ENCODE peak calls at places on chromosome 19, in five cellular contexts. T is mucosa of descending colon, D is small intestine, W is SK-N-SH, G is foreskin fibroblast. B is an unnamed sample.

GRCh38 chr19:41273076-41273475 is 8.9 kb downstream of the HNRNPUL1 start:
- DNase-seq in T (no peak), D (no peak), W (no peak), G (no peak), B (no peak)

GRCh38 chr19:38204728-38205127 is 19.3 kb downstream of the DPF1 start:
- DNase-seq in T (no peak), D (no peak), W (no peak), G (no peak), B (no peak)

GRCh38 chr19:10625003-10625761 is at the start of gene SLC44A2:
- DNase-seq in T (peak), D (peak), W (peak), G (peak), B (no peak)

GRCh38 chr19:35029737-35030256 is 473 bp upstream of the SCN1B start:
- DNase-seq in T (no peak), D (no peak), W (peak), G (no peak), B (no peak)

GRCh38 chr19:44303976-44304568 is 753 bp downstream of the ZNF235 start:
- DNase-seq in T (no peak), D (peak), W (peak), G (peak), B (peak)

GRCh38 chr19:31232220-31232619 is 117.0 kb downstream of the TSHZ3 start:
- DNase-seq in T (no peak), D (no peak), W (no peak), G (no peak), B (no peak)

GRCh38 chr19:4980087-4980486 is 11.2 kb downstream of the KDM4B start:
- DNase-seq in T (no peak), D (no peak), W (peak), G (no peak), B (no peak)

GRCh38 chr19:50896591-50897190 is 14.5 kb downstream of the KLK4 start:
- DNase-seq in T (no peak), D (no peak), W (no peak), G (peak), B (no peak)

GRCh38 chr19:489418-490196 is 6.7 kb upstream of the MADCAM1 start:
- DNase-seq in T (no peak), D (no peak), W (peak), G (no peak), B (no peak)

GRCh38 chr19:1251503-1252220 is 3.3 kb downstream of the MIDN start:
- DNase-seq in T (peak), D (peak), W (peak), G (no peak), B (no peak)

GRCh38 chr19:5456836-5457200 is 1.6 kb downstream of the ZNRF4 start:
- DNase-seq in T (no peak), D (no peak), W (no peak), G (no peak), B (no peak)

GRCh38 chr19:3506384-3507340 is 551 bp downstream of the FZR1 start:
- DNase-seq in T (peak), D (peak), W (peak), G (no peak), B (no peak)

GRCh38 chr19:51546650-51547396 is 15.4 kb upstream of the SIGLEC6 start:
- DNase-seq in T (no peak), D (no peak), W (no peak), G (no peak), B (no peak)

GRCh38 chr19:14434157-14434501 is 1.0 kb downstream of the PKN1 start:
- DNase-seq in T (peak), D (no peak), W (peak), G (no peak), B (no peak)

GRCh38 chr19:1284293-1284978 is 1.2 kb upstream of the EFNA2 start:
- DNase-seq in T (peak), D (peak), W (no peak), G (no peak), B (no peak)

GRCh38 chr19:56671613-56671994 is at the start of gene ZNF835:
- DNase-seq in T (peak), D (peak), W (peak), G (peak), B (no peak)

GRCh38 chr19:50870417-50871089 is 2.7 kb upstream of the KLK2 start:
- DNase-seq in T (no peak), D (peak), W (peak), G (no peak), B (no peak)

GRCh38 chr19:38173324-38174041 is 50.5 kb downstream of the DPF1 start:
- DNase-seq in T (no peak), D (peak), W (peak), G (no peak), B (peak)

GRCh38 chr19:13097331-13098258 is 5.1 kb downstream of the LYL1 start:
- DNase-seq in T (peak), D (no peak), W (no peak), G (no peak), B (no peak)

GRCh38 chr19:41734156-41734555 is 21.2 kb upstream of the CEACAM6 start:
- DNase-seq in T (no peak), D (no peak), W (no peak), G (no peak), B (no peak)

GRCh38 chr19:30668521-30669155 is 296.5 kb downstream of the ZNF536 start:
- DNase-seq in T (no peak), D (no peak), W (no peak), G (no peak), B (no peak)

GRCh38 chr19:54287456-54287855 is 6.5 kb upstream of the LILRB2 start:
- DNase-seq in T (no peak), D (no peak), W (no peak), G (peak), B (no peak)

GRCh38 chr19:41304706-41305483 is 5.1 kb upstream of the CCDC97 start:
- DNase-seq in T (peak), D (no peak), W (no peak), G (no peak), B (no peak)

GRCh38 chr19:44891016-44891882 is at the start of gene TOMM40:
- DNase-seq in T (no peak), D (peak), W (peak), G (peak), B (no peak)

DNA sequence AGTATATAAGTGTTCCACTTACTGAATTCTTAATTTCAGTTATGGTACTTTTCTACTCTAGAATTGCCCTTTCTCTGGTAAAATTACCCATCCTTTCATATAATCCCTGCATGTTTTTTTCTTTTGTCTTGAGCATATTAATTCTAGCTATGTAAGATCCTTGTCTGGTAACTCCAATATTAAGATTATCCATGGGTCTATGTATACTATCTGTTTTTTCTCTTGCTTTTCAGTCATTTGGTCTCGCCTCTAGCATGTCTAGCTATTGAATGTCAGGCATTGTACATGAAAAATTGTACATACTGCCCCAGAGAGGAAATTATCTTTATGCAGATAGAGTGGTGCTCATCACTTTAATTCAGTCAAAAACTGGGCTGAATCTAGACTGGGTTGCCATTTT is 50.4 kb upstream of the CALM3 start:
- DNase-seq in T (no peak), D (no peak), W (no peak), G (no peak), B (no peak)
- H3K4me3 ChIP-seq in T (no peak), D (no peak), W (no peak), G (no peak), B (no peak)

GRCh38 chr19:15448778-15449619 is 757 bp downstream of the WIZ start:
- DNase-seq in T (no peak), D (no peak), W (peak), G (no peak), B (no peak)
- H3K4me3 ChIP-seq in T (peak), D (peak), W (peak), G (peak), B (peak)

DNA sequence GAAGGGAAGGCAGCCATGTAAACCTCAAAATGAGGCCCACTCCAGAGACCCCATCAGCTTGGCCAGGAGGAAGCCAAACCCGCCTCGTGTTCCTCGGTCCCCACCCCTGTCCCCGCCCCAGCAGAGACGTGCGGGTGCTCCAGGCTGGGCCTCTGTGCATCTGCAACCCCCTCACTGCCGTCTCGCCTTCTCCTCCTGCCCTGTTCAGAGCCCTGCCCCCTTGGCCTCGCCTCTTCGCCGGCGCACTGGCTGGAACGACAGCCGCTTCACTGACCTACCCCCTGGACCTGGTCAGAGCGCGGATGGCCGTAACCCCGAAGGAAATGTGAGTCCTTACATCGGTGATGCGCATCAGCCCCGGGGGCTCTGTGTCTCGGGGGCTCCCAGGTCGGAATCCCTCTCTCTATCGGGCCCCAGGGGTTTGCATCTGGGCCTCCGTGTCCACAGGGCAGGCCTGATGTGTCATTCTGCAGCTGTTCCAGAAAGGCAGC is 32.2 kb downstream of the TMEM161A start:
- DNase-seq in T (peak), D (no peak), W (no peak), G (peak), B (no peak)
- H3K4me3 ChIP-seq in T (no peak), D (peak), W (no peak), G (peak), B (peak)

GRCh38 chr19:29308977-29309520 is 96.1 kb upstream of the UQCRFS1 start:
- DNase-seq in T (no peak), D (no peak), W (no peak), G (no peak), B (no peak)
- H3K4me3 ChIP-seq in T (no peak), D (no peak), W (no peak), G (no peak), B (no peak)

DNA sequence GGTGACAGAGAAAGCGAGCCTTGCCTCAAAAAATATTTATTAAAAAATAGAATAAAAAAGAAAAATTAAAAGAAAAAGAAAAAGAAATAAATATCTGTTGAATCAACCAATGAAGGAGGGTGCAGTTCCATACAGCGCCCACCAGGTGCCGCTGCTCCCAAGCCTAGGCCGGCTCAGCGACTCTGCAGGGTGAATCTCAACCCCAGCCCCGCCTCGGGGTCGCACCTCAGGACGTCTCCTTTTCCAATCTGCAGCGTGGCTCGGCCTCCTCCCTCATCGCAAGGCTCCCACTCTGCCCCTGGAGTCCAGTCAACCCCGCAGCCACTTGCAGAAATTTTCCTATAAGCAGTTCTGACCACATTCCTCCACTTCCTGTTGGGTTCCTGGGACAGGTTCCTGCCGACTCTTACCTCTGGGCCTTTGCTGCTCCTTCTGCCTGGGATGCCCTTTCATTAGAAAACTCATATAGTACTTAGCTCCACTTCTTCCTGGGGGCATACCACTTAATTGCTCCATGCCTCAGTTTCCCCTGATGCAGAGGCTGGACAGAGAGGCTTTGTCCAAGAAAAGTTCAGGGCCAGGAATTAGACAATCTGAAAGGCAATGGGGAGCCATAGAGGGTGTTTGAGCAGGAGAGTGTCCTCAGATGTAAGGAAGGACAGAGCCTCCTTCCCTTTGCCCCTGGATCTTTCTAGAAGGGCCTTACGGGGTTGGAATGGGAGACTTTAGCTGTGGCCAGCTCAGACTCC is 24.3 kb downstream of the NFILZ start:
- DNase-seq in T (peak), D (peak), W (peak), G (peak), B (no peak)
- H3K4me3 ChIP-seq in T (no peak), D (peak), W (no peak), G (no peak), B (no peak)

DNA sequence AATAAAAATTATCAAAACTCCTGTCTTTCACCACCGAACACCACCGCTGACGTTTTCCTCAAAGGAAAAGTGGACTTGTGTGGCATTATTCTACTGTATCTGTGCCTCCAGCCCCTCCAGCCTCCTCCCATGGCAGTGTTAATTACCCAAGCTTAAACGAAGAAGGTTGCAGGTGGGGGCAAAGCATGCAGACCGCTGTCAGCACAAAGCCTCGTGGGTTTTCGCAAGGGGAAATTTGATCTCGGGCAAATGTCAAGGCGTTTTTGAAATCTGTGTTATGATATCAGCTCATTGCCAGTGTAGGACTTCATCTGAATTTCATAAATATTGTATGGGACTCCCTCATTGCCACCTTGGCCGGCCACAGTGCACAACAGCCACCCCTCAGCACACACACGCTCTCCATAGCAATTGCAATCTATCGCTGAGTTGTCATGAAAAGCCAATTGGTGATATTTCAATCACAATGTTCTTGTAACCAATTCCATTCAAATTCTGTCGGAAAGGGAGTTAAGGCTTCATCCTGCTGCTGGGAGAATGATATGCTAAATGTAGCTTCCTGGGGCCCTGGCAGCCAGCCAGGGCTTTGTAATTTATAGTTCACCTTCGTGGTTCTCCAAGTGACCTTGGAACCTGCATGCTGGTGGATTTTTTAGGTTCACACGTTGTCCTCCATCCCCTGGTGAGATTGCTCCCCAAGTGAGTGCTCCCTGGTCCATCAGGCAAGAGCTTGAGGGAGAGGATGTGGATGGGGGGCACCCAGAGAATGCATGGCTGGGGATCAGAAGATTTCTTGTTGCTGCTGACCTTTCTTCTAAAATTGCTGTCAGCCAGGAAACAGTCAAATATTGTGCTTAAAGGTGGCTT is 16.6 kb downstream of the CHST8 start:
- DNase-seq in T (no peak), D (no peak), W (no peak), G (no peak), B (no peak)
- H3K4me3 ChIP-seq in T (no peak), D (no peak), W (no peak), G (no peak), B (no peak)

DNA sequence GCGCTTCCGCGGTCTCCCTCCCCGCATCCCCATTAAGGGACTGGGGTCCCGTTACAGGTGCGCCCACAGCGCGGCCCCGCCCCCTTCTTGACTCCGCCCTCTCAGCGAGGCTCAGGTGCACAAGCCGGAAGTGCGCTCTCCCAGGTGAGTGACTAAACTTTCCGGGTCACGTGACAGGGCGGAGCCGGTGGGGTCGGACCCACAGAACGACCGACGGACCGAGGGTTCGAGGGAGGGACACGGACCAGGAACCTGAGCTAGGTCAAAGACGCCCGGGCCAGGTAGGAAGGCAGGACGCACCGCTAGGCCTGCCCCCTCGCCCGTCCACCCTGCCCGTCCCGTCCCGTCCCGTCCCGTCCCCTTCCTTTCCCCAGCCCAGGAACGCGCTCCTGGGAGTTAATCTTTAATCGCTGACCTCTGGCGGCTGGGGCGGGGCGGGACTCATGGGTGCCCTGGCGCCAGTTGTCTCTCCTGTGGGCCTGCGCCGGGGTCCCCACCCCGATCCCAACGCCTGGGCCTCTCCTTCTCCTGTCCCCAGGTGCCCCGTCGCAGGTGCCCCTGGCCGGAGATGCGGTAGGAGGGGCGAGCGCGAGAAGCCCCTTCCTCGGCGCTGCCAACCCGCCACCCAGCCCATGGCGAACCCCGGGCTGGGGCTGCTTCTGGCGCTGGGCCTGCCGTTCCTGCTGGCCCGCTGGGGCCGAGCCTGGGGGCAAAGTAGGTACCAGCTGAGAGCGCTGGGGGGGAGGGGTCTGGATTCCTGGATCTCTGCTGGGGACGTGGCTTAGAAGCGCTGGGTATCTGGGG is at the start of gene CRB3:
- DNase-seq in T (peak), D (peak), W (no peak), G (no peak), B (no peak)
- H3K4me3 ChIP-seq in T (peak), D (peak), W (no peak), G (no peak), B (no peak)

GRCh38 chr19:36258028-36258875 is 43.3 kb downstream of the ZNF146 start:
- DNase-seq in T (no peak), D (no peak), W (peak), G (no peak), B (no peak)
- H3K4me3 ChIP-seq in T (no peak), D (no peak), W (peak), G (no peak), B (no peak)

GRCh38 chr19:39934584-39935233 is at the start of gene FCGBP:
- DNase-seq in T (peak), D (peak), W (no peak), G (no peak), B (no peak)
- H3K4me3 ChIP-seq in T (no peak), D (no peak), W (no peak), G (no peak), B (no peak)

GRCh38 chr19:55606817-55607216 is 1.4 kb downstream of the ZNF865 start:
- DNase-seq in T (no peak), D (no peak), W (no peak), G (no peak), B (no peak)
- H3K4me3 ChIP-seq in T (no peak), D (no peak), W (peak), G (peak), B (peak)